ENCODE peak calls at places on chromosomes 1 and 21, in four cellular contexts. E, P, R and C are unnamed samples.

GRCh38 chr1:63883494-63884235 is 109.8 kb downstream of the ROR1 start:
- DNase-seq in E (no peak), P (no peak), R (no peak), C (no peak)

GRCh38 chr1:222654849-222655248 is 37.0 kb downstream of the MIA3 start:
- DNase-seq in E (peak), P (no peak), R (no peak), C (no peak)

GRCh38 chr1:53553734-53554509 is 94.7 kb downstream of the DMRTB1 start:
- DNase-seq in E (peak), P (no peak), R (no peak), C (no peak)

GRCh38 chr1:64074767-64075166 is 128.7 kb upstream of the UBE2U start:
- DNase-seq in E (no peak), P (no peak), R (no peak), C (no peak)

GRCh38 chr1:238063454-238063853 is 172.7 kb upstream of the ZP4 start:
- DNase-seq in E (no peak), P (peak), R (peak), C (peak)

GRCh38 chr1:119075614-119076013 is 64.8 kb downstream of the WARS2 start:
- DNase-seq in E (peak), P (peak), R (no peak), C (no peak)

GRCh38 chr1:238334170-238334569 is 443.4 kb upstream of the ZP4 start:
- DNase-seq in E (no peak), P (no peak), R (no peak), C (no peak)

GRCh38 chr1:3314561-3315271 is 139.7 kb upstream of the ARHGEF16 start:
- DNase-seq in E (no peak), P (no peak), R (no peak), C (no peak)

GRCh38 chr21:20443558-20444155 is 554.6 kb upstream of the NCAM2 start:
- DNase-seq in E (no peak), P (no peak), R (no peak), C (no peak)

GRCh38 chr1:869499-870244 is 54.1 kb upstream of the SAMD11 start:
- DNase-seq in E (peak), P (no peak), R (peak), C (no peak)

GRCh38 chr1:160064164-160064563 is 5.8 kb downstream of the KCNJ10 start:
- DNase-seq in E (no peak), P (no peak), R (no peak), C (no peak)

GRCh38 chr1:8389962-8390535 is 72.1 kb downstream of the SLC45A1 start:
- DNase-seq in E (no peak), P (no peak), R (no peak), C (no peak)

GRCh38 chr1:228141871-228142615 is 2.0 kb downstream of the GUK1 start:
- DNase-seq in E (no peak), P (peak), R (no peak), C (no peak)

GRCh38 chr21:37423103-37423502 is 56.5 kb downstream of the DYRK1A start:
- DNase-seq in E (no peak), P (no peak), R (no peak), C (no peak)

GRCh38 chr1:155873860-155874259 is 14.5 kb downstream of the SYT11 start:
- DNase-seq in E (no peak), P (no peak), R (no peak), C (peak)

GRCh38 chr1:192807968-192808587 is 761 bp upstream of the RGS2 start:
- DNase-seq in E (no peak), P (peak), R (peak), C (no peak)

GRCh38 chr1:246214708-246215504 is 292.2 kb downstream of the SMYD3 start:
- DNase-seq in E (peak), P (peak), R (no peak), C (peak)

GRCh38 chr1:171486048-171486519 is 754 bp downstream of the PRRC2C start:
- DNase-seq in E (no peak), P (peak), R (peak), C (peak)

GRCh38 chr1:18539171-18539570 is 58.4 kb downstream of the KLHDC7A start:
- DNase-seq in E (no peak), P (no peak), R (no peak), C (no peak)

GRCh38 chr1:155003766-155004351 is 1.3 kb downstream of the ZBTB7B start:
- DNase-seq in E (peak), P (no peak), R (no peak), C (no peak)

GRCh38 chr1:91900538-91900937 is 14.6 kb upstream of the TGFBR3 start:
- DNase-seq in E (no peak), P (peak), R (peak), C (no peak)

GRCh38 chr1:176994926-176995596 is 169.5 kb downstream of the ASTN1 start:
- DNase-seq in E (no peak), P (peak), R (peak), C (peak)

GRCh38 chr1:226308166-226308722 is 720 bp downstream of the LIN9 start:
- DNase-seq in E (no peak), P (no peak), R (peak), C (no peak)

GRCh38 chr1:77534456-77534855 is 148.0 kb downstream of the ZZZ3 start:
- DNase-seq in E (no peak), P (peak), R (no peak), C (no peak)

GRCh38 chr1:67711150-67711849 is 26.3 kb downstream of the GADD45A start:
- DNase-seq in E (no peak), P (no peak), R (no peak), C (no peak)

GRCh38 chr1:184299076-184299790 is 87.6 kb upstream of the C1orf21 start:
- DNase-seq in E (no peak), P (peak), R (no peak), C (peak)

GRCh38 chr1:91714867-91715381 is 171.0 kb downstream of the TGFBR3 start:
- DNase-seq in E (no peak), P (no peak), R (no peak), C (no peak)

GRCh38 chr1:208007319-208007937 is 96.5 kb upstream of the CD34 start:
- DNase-seq in E (no peak), P (no peak), R (no peak), C (no peak)

GRCh38 chr1:202086579-202087350 is 36.0 kb upstream of the GPR37L1 start:
- DNase-seq in E (no peak), P (no peak), R (no peak), C (no peak)
- H3K27ac ChIP-seq in E (no peak), P (no peak), R (no peak), C (no peak)

GRCh38 chr1:40978886-40979240 is 633 bp upstream of the CTPS1 start:
- DNase-seq in E (no peak), P (no peak), R (no peak), C (no peak)

GRCh38 chr1:40977721-40978120 is 1.8 kb upstream of the CTPS1 start:
- DNase-seq in E (no peak), P (no peak), R (no peak), C (no peak)

GRCh38 chr1:40974945-40975344 is 4.6 kb upstream of the CTPS1 start:
- DNase-seq in E (no peak), P (no peak), R (no peak), C (no peak)

GRCh38 chr1:40979241-40980067 is at the start of gene CTPS1:
- DNase-seq in E (peak), P (peak), R (peak), C (peak)

GRCh38 chr1:40976952-40977690 is 2.4 kb upstream of the CTPS1 start:
- DNase-seq in E (no peak), P (no peak), R (no peak), C (no peak)
- H3K27ac ChIP-seq in E (peak), P (no peak), R (no peak), C (no peak)

GRCh38 chr1:205513774-205514173 is 9.3 kb downstream of the CDK18 start:
- DNase-seq in E (no peak), P (no peak), R (no peak), C (no peak)

GRCh38 chr1:205514211-205515142 is 10.0 kb downstream of the CDK18 start:
- DNase-seq in E (no peak), P (no peak), R (no peak), C (no peak)

GRCh38 chr1:205510951-205511330 is 6.5 kb downstream of the CDK18 start:
- DNase-seq in E (no peak), P (no peak), R (no peak), C (no peak)

GRCh38 chr1:205510308-205510950 is 6.0 kb downstream of the CDK18 start:
- DNase-seq in E (no peak), P (no peak), R (no peak), C (no peak)

DNA sequence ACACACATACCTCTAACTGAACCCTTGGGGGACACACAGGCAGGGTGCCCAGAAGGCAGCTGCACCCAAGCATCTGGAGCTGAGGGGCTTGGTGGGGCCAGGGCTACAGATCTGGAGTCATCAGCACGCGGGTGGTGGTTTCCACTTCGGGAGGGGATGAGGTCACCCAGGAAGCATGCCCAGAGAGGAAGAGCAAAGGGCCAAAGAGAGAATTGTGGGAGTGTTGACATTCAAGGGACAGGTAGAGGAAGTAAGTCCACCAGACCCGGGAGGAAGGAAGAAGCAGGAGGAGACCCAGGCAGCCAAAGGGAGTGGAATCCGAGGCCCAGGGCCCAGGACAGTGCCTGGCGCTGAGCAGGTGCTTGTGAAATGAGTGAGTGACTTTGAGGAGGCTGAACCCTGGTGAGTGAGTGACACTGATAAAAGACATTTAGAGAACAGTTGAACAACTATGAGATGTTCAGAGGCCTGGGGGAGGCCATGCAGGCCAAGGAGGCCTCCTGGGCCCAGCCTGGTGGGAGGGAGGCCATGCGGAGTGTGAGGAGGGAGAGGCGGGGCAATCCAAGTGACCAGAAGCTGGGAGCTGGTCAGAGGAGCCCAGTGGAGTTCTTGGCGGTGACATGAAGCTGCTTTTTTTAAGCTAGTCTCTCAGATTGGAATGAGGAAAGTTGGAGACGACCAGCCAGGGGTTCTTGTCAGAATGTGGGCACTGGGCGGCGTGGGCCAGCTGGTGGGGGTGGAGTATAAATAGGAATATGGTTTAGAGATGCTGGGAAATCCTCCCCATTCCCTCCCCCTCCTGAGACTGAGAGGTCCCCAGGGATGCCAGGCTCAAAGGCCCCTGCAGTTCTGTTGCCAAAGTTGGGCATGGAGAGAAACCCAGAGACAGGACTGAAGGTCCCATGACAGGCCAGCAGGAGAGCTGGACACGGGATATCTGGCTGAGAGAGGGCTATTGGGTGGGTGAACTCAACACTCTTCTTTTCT is 7.9 kb downstream of the CDK18 start:
- DNase-seq in E (peak), P (no peak), R (no peak), C (no peak)
- H3K27ac ChIP-seq in E (peak), P (no peak), R (peak), C (no peak)

DNA sequence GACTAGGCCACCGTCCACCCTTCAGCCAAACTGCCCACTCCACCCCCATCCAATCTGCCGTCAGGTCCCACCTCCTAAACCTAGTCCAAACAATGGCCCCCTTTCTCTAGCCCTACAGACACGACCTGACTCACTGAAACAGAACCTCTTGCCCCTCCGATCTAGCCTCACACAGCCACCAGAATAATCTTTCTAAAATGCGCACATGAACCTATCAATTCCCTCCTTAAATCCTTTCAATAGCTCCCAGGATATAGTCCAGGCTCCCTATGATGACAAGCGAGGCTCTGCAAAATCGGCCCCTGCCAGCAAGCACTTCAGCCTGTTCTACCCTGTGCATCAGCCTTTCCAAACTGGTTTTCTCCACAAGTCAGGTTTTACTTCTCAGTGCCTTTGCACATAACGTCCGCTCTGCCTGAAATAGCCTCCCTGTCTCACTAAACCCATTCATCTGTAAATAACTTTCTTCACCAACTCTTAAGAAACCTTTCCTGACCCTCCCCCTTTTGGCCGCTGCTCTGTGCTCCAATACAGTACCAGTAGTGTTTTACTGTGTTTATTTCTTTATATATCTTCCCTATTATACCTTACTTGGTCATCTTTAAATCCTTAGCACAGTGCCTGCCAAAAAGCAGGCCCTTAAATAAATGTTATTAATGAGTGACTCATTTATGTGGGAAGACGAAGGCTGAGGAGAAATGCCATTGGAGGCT is 9.0 kb upstream of the CDC20 start:
- DNase-seq in E (peak), P (peak), R (no peak), C (no peak)
- H3K27ac ChIP-seq in E (peak), P (no peak), R (peak), C (peak)

GRCh38 chr1:27154991-27155781 is at the start of gene SLC9A1:
- DNase-seq in E (peak), P (peak), R (peak), C (peak)
- H3K27ac ChIP-seq in E (peak), P (peak), R (peak), C (peak)